ENCODE peak calls at places on chromosomes 16 and 17, in seven cellular contexts. One of them, this sample, is unnamed.

GRCh38 chr17:79739148-79740062 is 8.7 kb downstream of the ENPP7 start:
- DNase-seq in HEK293T: no peak
- DNase-seq in lower leg skin: no peak
- DNase-seq in effector memory CD4-positive, alpha-beta T cell: no peak
- DNase-seq in cardiac muscle cell: no peak
- DNase-seq in nephron progenitor cell: no peak
- DNase-seq in M059J: peak
- DNase-seq in this sample: peak

GRCh38 chr16:23074423-23074822 is 74.8 kb downstream of the USP31 start:
- DNase-seq in HEK293T: no peak
- DNase-seq in lower leg skin: no peak
- DNase-seq in effector memory CD4-positive, alpha-beta T cell: no peak
- DNase-seq in cardiac muscle cell: peak
- DNase-seq in nephron progenitor cell: no peak
- DNase-seq in M059J: no peak
- DNase-seq in this sample: no peak

GRCh38 chr16:397135-397661 is at the start of gene NME4:
- DNase-seq in HEK293T: peak
- DNase-seq in lower leg skin: no peak
- DNase-seq in effector memory CD4-positive, alpha-beta T cell: no peak
- DNase-seq in cardiac muscle cell: peak
- DNase-seq in nephron progenitor cell: peak
- DNase-seq in M059J: no peak
- DNase-seq in this sample: peak

GRCh38 chr17:59111539-59111938 is 4.9 kb upstream of the TRIM37 start:
- DNase-seq in HEK293T: no peak
- DNase-seq in lower leg skin: no peak
- DNase-seq in effector memory CD4-positive, alpha-beta T cell: no peak
- DNase-seq in cardiac muscle cell: no peak
- DNase-seq in nephron progenitor cell: no peak
- DNase-seq in M059J: no peak
- DNase-seq in this sample: no peak

GRCh38 chr17:40190197-40191021 is 13.1 kb downstream of the RAPGEFL1 start:
- DNase-seq in HEK293T: peak
- DNase-seq in lower leg skin: no peak
- DNase-seq in effector memory CD4-positive, alpha-beta T cell: no peak
- DNase-seq in cardiac muscle cell: peak
- DNase-seq in nephron progenitor cell: peak
- DNase-seq in M059J: peak
- DNase-seq in this sample: peak

GRCh38 chr17:59890720-59891119 is 2.0 kb downstream of the TUBD1 start:
- DNase-seq in HEK293T: no peak
- DNase-seq in lower leg skin: no peak
- DNase-seq in effector memory CD4-positive, alpha-beta T cell: no peak
- DNase-seq in cardiac muscle cell: no peak
- DNase-seq in nephron progenitor cell: no peak
- DNase-seq in M059J: peak
- DNase-seq in this sample: peak

GRCh38 chr17:40558300-40558584 is 7.0 kb downstream of the CCR7 start:
- DNase-seq in HEK293T: no peak
- DNase-seq in lower leg skin: no peak
- DNase-seq in effector memory CD4-positive, alpha-beta T cell: no peak
- DNase-seq in cardiac muscle cell: no peak
- DNase-seq in nephron progenitor cell: no peak
- DNase-seq in M059J: no peak
- DNase-seq in this sample: no peak

GRCh38 chr16:30904114-30904780 is 7.8 kb downstream of the CTF1 start:
- DNase-seq in HEK293T: no peak
- DNase-seq in lower leg skin: no peak
- DNase-seq in effector memory CD4-positive, alpha-beta T cell: no peak
- DNase-seq in cardiac muscle cell: no peak
- DNase-seq in nephron progenitor cell: no peak
- DNase-seq in M059J: no peak
- DNase-seq in this sample: no peak

GRCh38 chr17:76255801-76256429 is 9.2 kb upstream of the UBALD2 start:
- DNase-seq in HEK293T: no peak
- DNase-seq in lower leg skin: no peak
- DNase-seq in effector memory CD4-positive, alpha-beta T cell: no peak
- DNase-seq in cardiac muscle cell: no peak
- DNase-seq in nephron progenitor cell: no peak
- DNase-seq in M059J: no peak
- DNase-seq in this sample: no peak

GRCh38 chr17:56594528-56595418 is 1.3 kb downstream of the NOG start:
- DNase-seq in HEK293T: peak
- DNase-seq in lower leg skin: no peak
- DNase-seq in effector memory CD4-positive, alpha-beta T cell: no peak
- DNase-seq in cardiac muscle cell: peak
- DNase-seq in nephron progenitor cell: no peak
- DNase-seq in M059J: peak
- DNase-seq in this sample: peak

GRCh38 chr17:74737299-74738050 is 419 bp downstream of the RAB37 start:
- DNase-seq in HEK293T: peak
- DNase-seq in lower leg skin: no peak
- DNase-seq in effector memory CD4-positive, alpha-beta T cell: no peak
- DNase-seq in cardiac muscle cell: peak
- DNase-seq in nephron progenitor cell: peak
- DNase-seq in M059J: no peak
- DNase-seq in this sample: peak

GRCh38 chr16:54928421-54929089 is 2.1 kb upstream of the IRX5 start:
- DNase-seq in HEK293T: peak
- DNase-seq in lower leg skin: peak
- DNase-seq in effector memory CD4-positive, alpha-beta T cell: peak
- DNase-seq in cardiac muscle cell: no peak
- DNase-seq in nephron progenitor cell: no peak
- DNase-seq in M059J: peak
- DNase-seq in this sample: peak

GRCh38 chr16:87921236-87921773 is 15.0 kb downstream of the CA5A start:
- DNase-seq in HEK293T: no peak
- DNase-seq in lower leg skin: no peak
- DNase-seq in effector memory CD4-positive, alpha-beta T cell: no peak
- DNase-seq in cardiac muscle cell: no peak
- DNase-seq in nephron progenitor cell: no peak
- DNase-seq in M059J: no peak
- DNase-seq in this sample: no peak

GRCh38 chr16:82181456-82182185 is 11.6 kb upstream of the MPHOSPH6 start:
- DNase-seq in HEK293T: no peak
- DNase-seq in lower leg skin: no peak
- DNase-seq in effector memory CD4-positive, alpha-beta T cell: no peak
- DNase-seq in cardiac muscle cell: no peak
- DNase-seq in nephron progenitor cell: no peak
- DNase-seq in M059J: no peak
- DNase-seq in this sample: no peak

GRCh38 chr16:23339781-23340180 is 37.7 kb downstream of the SCNN1B start:
- DNase-seq in HEK293T: no peak
- DNase-seq in lower leg skin: no peak
- DNase-seq in effector memory CD4-positive, alpha-beta T cell: no peak
- DNase-seq in cardiac muscle cell: no peak
- DNase-seq in nephron progenitor cell: no peak
- DNase-seq in M059J: no peak
- DNase-seq in this sample: no peak

GRCh38 chr16:89277049-89277448 is 59.5 kb downstream of the ZNF778 start:
- DNase-seq in HEK293T: no peak
- DNase-seq in lower leg skin: no peak
- DNase-seq in effector memory CD4-positive, alpha-beta T cell: no peak
- DNase-seq in cardiac muscle cell: no peak
- DNase-seq in nephron progenitor cell: no peak
- DNase-seq in M059J: no peak
- DNase-seq in this sample: no peak

GRCh38 chr16:75591001-75591852 is 25.0 kb downstream of the GABARAPL2 start:
- DNase-seq in HEK293T: peak
- DNase-seq in lower leg skin: no peak
- DNase-seq in effector memory CD4-positive, alpha-beta T cell: no peak
- DNase-seq in cardiac muscle cell: peak
- DNase-seq in nephron progenitor cell: no peak
- DNase-seq in M059J: no peak
- DNase-seq in this sample: no peak

GRCh38 chr17:43767713-43768059 is 9.1 kb upstream of the SOST start:
- DNase-seq in HEK293T: no peak
- DNase-seq in lower leg skin: no peak
- DNase-seq in effector memory CD4-positive, alpha-beta T cell: no peak
- DNase-seq in cardiac muscle cell: no peak
- DNase-seq in nephron progenitor cell: no peak
- DNase-seq in M059J: no peak
- DNase-seq in this sample: no peak

GRCh38 chr16:85822145-85822544 is 22.6 kb downstream of the COX4I1 start:
- DNase-seq in HEK293T: no peak
- DNase-seq in lower leg skin: no peak
- DNase-seq in effector memory CD4-positive, alpha-beta T cell: no peak
- DNase-seq in cardiac muscle cell: no peak
- DNase-seq in nephron progenitor cell: no peak
- DNase-seq in M059J: no peak
- DNase-seq in this sample: no peak

GRCh38 chr16:363110-364090 is 6.9 kb downstream of the MRPL28 start:
- DNase-seq in HEK293T: no peak
- DNase-seq in lower leg skin: no peak
- DNase-seq in effector memory CD4-positive, alpha-beta T cell: no peak
- DNase-seq in cardiac muscle cell: no peak
- DNase-seq in nephron progenitor cell: no peak
- DNase-seq in M059J: peak
- DNase-seq in this sample: no peak

GRCh38 chr16:23532448-23532847 is 22.2 kb upstream of the GGA2 start:
- DNase-seq in HEK293T: no peak
- DNase-seq in lower leg skin: no peak
- DNase-seq in effector memory CD4-positive, alpha-beta T cell: no peak
- DNase-seq in cardiac muscle cell: no peak
- DNase-seq in nephron progenitor cell: no peak
- DNase-seq in M059J: no peak
- DNase-seq in this sample: no peak

GRCh38 chr17:49343273-49343672 is 18.8 kb downstream of the ZNF652 start:
- DNase-seq in HEK293T: no peak
- DNase-seq in lower leg skin: no peak
- DNase-seq in effector memory CD4-positive, alpha-beta T cell: no peak
- DNase-seq in cardiac muscle cell: no peak
- DNase-seq in nephron progenitor cell: no peak
- DNase-seq in M059J: peak
- DNase-seq in this sample: peak

GRCh38 chr16:82603784-82604411 is 22.9 kb upstream of the CDH13 start:
- DNase-seq in HEK293T: peak
- DNase-seq in lower leg skin: peak
- DNase-seq in effector memory CD4-positive, alpha-beta T cell: no peak
- DNase-seq in cardiac muscle cell: peak
- DNase-seq in nephron progenitor cell: peak
- DNase-seq in M059J: peak
- DNase-seq in this sample: peak

GRCh38 chr17:488993-489757 is 136.6 kb upstream of the RPH3AL start:
- DNase-seq in HEK293T: no peak
- DNase-seq in lower leg skin: no peak
- DNase-seq in effector memory CD4-positive, alpha-beta T cell: no peak
- DNase-seq in cardiac muscle cell: peak
- DNase-seq in nephron progenitor cell: peak
- DNase-seq in M059J: peak
- DNase-seq in this sample: peak

GRCh38 chr16:86502856-86503748 is 7.2 kb upstream of the FOXF1 start:
- DNase-seq in HEK293T: no peak
- DNase-seq in lower leg skin: no peak
- DNase-seq in effector memory CD4-positive, alpha-beta T cell: no peak
- DNase-seq in cardiac muscle cell: no peak
- DNase-seq in nephron progenitor cell: no peak
- DNase-seq in M059J: no peak
- DNase-seq in this sample: no peak

GRCh38 chr17:83185023-83186002 is 105.9 kb downstream of the METRNL start:
- DNase-seq in HEK293T: no peak
- DNase-seq in lower leg skin: peak
- DNase-seq in effector memory CD4-positive, alpha-beta T cell: no peak
- DNase-seq in cardiac muscle cell: no peak
- DNase-seq in nephron progenitor cell: no peak
- DNase-seq in M059J: no peak
- DNase-seq in this sample: no peak

This sample was measured in EL.